ENCODE peak calls at places on chromosomes 4 and X, in four cellular contexts. Y, F, B and S are unnamed samples.
A peak's percentile ranks its signal among the peaks of the same experiment; 100 is the strongest.

GRCh38 chr4:47415719-47416118 is 47.8 kb downstream of the COMMD8 start:
- DNase-seq in Y (no peak), F (no peak), B (no peak), S (no peak)

GRCh38 chr4:53476232-53477037 is 99.0 kb downstream of the FIP1L1 start:
- DNase-seq in F (peak; percentile 100), Y (no peak), B (no peak), S (peak; percentile 36)

GRCh38 chr4:153764611-153765368 is 5.0 kb upstream of the RNF175 start:
- DNase-seq in Y (no peak), F (no peak), B (no peak), S (no peak)

GRCh38 chr4:87489678-87490077 is 39.5 kb downstream of the SPARCL1 start:
- DNase-seq in F (peak; percentile 36), Y (no peak), B (no peak), S (no peak)

GRCh38 chr4:186581421-186581820 is 26.1 kb upstream of the MTNR1A start:
- DNase-seq in F (no peak), B (no peak), Y (no peak), S (no peak)

GRCh38 chr4:95601342-95601741 is 52.6 kb upstream of the UNC5C start:
- DNase-seq in F (no peak), B (no peak), Y (no peak), S (no peak)

GRCh38 chrX:152733261-152733975 is at the start of the genes CSAG1 and MAGEA12:
- DNase-seq in F (no peak), Y (no peak), B (peak; percentile 39), S (no peak)

GRCh38 chr4:109472343-109472761 is 38.7 kb downstream of the SEC24B start:
- DNase-seq in Y (no peak), B (no peak), F (peak; percentile 68), S (no peak)

GRCh38 chr4:78864405-78865024 is 74.7 kb downstream of the PAQR3 start:
- DNase-seq in F (peak; percentile 90), B (peak; percentile 74), Y (peak; percentile 20), S (no peak)

GRCh38 chr4:26252349-26252748 is 68.5 kb upstream of the RBPJ start:
- DNase-seq in Y (no peak), B (no peak), F (no peak), S (no peak)

GRCh38 chr4:78004270-78004669 is 52.9 kb upstream of the FRAS1 start:
- DNase-seq in B (no peak), F (peak; percentile 35), Y (no peak), S (no peak)

GRCh38 chr4:153241970-153242847 is 38.0 kb downstream of the TRIM2 start:
- DNase-seq in F (no peak), B (no peak), Y (no peak), S (no peak)

GRCh38 chr4:174517502-174517901 is 4.8 kb downstream of the HPGD start:
- DNase-seq in B (no peak), F (no peak), Y (no peak), S (no peak)

GRCh38 chr4:153963216-153963615 is 174.3 kb upstream of the SFRP2 start:
- DNase-seq in Y (no peak), B (no peak), F (peak; percentile 33), S (no peak)

GRCh38 chr4:15117270-15117946 is 115.1 kb downstream of the CPEB2 start:
- DNase-seq in Y (no peak), B (no peak), F (no peak), S (no peak)

GRCh38 chr4:124019749-124020549 is 623.4 kb downstream of the SPRY1 start:
- DNase-seq in F (peak; percentile 57), B (no peak), Y (no peak), S (no peak)

GRCh38 chrX:40684092-40684491 is 36.7 kb upstream of the CXorf38 start:
- DNase-seq in B (no peak), Y (no peak), F (no peak), S (no peak)

GRCh38 chr4:60389636-60390035 is 810.5 kb upstream of the ADGRL3 start:
- DNase-seq in B (no peak), F (no peak), Y (no peak), S (no peak)

GRCh38 chr4:57013529-57014120 is 34.9 kb downstream of the POLR2B start:
- DNase-seq in B (no peak), Y (no peak), F (no peak), S (no peak)

GRCh38 chrX:151981129-151981528 is 6.7 kb upstream of the GABRE start:
- DNase-seq in B (no peak), F (peak; percentile 81), Y (no peak), S (no peak)

GRCh38 chr4:188975271-188975670 is 836.0 kb downstream of the TRIML1 start:
- DNase-seq in Y (no peak), F (no peak), B (no peak), S (no peak)

GRCh38 chrX:128699716-128700285 is 647.6 kb upstream of the ACTRT1 start:
- DNase-seq in F (no peak), Y (no peak), B (no peak), S (no peak)

GRCh38 chr4:986949-987688 is at the start of gene IDUA:
- DNase-seq in Y (peak; percentile 71), F (peak; percentile 68), B (no peak), S (peak; percentile 88)

GRCh38 chrX:109684136-109684535 is 48.9 kb downstream of the ACSL4 start:
- DNase-seq in Y (no peak), F (peak; percentile 41), B (no peak), S (no peak)

GRCh38 chr4:32290102-32290501 is 1569.9 kb downstream of the PCDH7 start:
- DNase-seq in B (no peak), Y (no peak), F (no peak), S (no peak)

GRCh38 chrX:100745806-100746537 is 14.1 kb upstream of the SYTL4 start:
- DNase-seq in Y (peak; percentile 55), F (peak; percentile 6), B (no peak), S (no peak)

GRCh38 chr4:140250989-140251552 is 97.1 kb upstream of the MAML3 start:
- DNase-seq in B (no peak), F (no peak), Y (no peak), S (no peak)

GRCh38 chrX:36160056-36160455 is 240.5 kb downstream of the CFAP47 start:
- DNase-seq in B (no peak), Y (no peak), F (no peak), S (no peak)